ENCODE peak calls at places on chromosome 2, in nine cellular contexts. K, C, Q, D, X, O, A, M and G are unnamed samples.

GRCh38 chr2:100857341-100857740 is 37.4 kb downstream of the NPAS2 start:
- DNase-seq in M (no peak), K (no peak), X (no peak), C (no peak), A (no peak), D (no peak), Q (peak), O (no peak), G (no peak)

GRCh38 chr2:188406414-188406813 is 114.7 kb downstream of the GULP1 start:
- DNase-seq in D (no peak), O (no peak), M (no peak), C (no peak), A (no peak), Q (no peak), K (no peak), X (no peak), G (no peak)

GRCh38 chr2:239944706-239945551 is 80.2 kb downstream of the NDUFA10 start:
- DNase-seq in K (peak), C (peak), A (peak), M (peak), O (no peak), D (no peak), Q (no peak), X (peak), G (no peak)

GRCh38 chr2:118943286-118943685 is 1.3 kb downstream of the MARCO start:
- DNase-seq in K (no peak), O (no peak), Q (no peak), D (no peak), M (no peak), X (no peak), C (no peak), A (no peak), G (no peak)

GRCh38 chr2:173652311-173652710 is 297.6 kb downstream of the CDCA7 start:
- DNase-seq in A (no peak), X (no peak), Q (peak), D (peak), O (no peak), K (no peak), M (no peak), C (peak), G (peak)

GRCh38 chr2:60554649-60555065 is 1.2 kb upstream of the BCL11A start:
- DNase-seq in X (peak), A (no peak), D (no peak), K (no peak), M (no peak), C (no peak), Q (peak), O (no peak), G (no peak)

GRCh38 chr2:113277474-113278072 is 1.1 kb downstream of the PAX8 start:
- DNase-seq in M (no peak), D (no peak), Q (no peak), A (no peak), O (no peak), K (no peak), X (no peak), C (no peak), G (no peak)

GRCh38 chr2:37449686-37450392 is 105.4 kb downstream of the QPCT start:
- DNase-seq in C (peak), K (no peak), X (no peak), O (no peak), Q (no peak), A (no peak), D (no peak), M (no peak), G (no peak)

GRCh38 chr2:24886114-24886501 is 33.9 kb downstream of the ADCY3 start:
- DNase-seq in C (no peak), Q (no peak), K (no peak), M (no peak), X (no peak), O (no peak), D (no peak), A (no peak), G (no peak)

GRCh38 chr2:138137949-138138348 is 173.7 kb downstream of the HNMT start:
- DNase-seq in D (no peak), A (no peak), C (no peak), M (no peak), X (no peak), K (no peak), O (no peak), Q (no peak), G (no peak)

GRCh38 chr2:147416099-147416498 is 428.7 kb upstream of the ACVR2A start:
- DNase-seq in X (no peak), Q (peak), D (no peak), A (no peak), K (no peak), C (no peak), M (no peak), O (no peak), G (peak)

GRCh38 chr2:38533180-38533579 is 69.5 kb downstream of the HNRNPLL start:
- DNase-seq in A (no peak), Q (no peak), K (no peak), D (no peak), X (no peak), O (no peak), C (no peak), M (peak), G (no peak)

GRCh38 chr2:29187926-29188325 is 72.7 kb downstream of the CLIP4 start:
- DNase-seq in K (no peak), Q (peak), C (peak), A (no peak), X (no peak), O (no peak), D (peak), M (no peak), G (no peak)

GRCh38 chr2:197435598-197436435 is 989 bp upstream of the SF3B1 start:
- DNase-seq in C (peak), Q (no peak), M (no peak), O (no peak), X (no peak), D (no peak), K (no peak), A (no peak), G (no peak)

GRCh38 chr2:111225871-111226270 is 105.2 kb downstream of the BCL2L11 start:
- DNase-seq in D (no peak), K (no peak), X (no peak), A (no peak), C (no peak), Q (no peak), O (no peak), M (no peak), G (no peak)

GRCh38 chr2:150028337-150028736 is 440.8 kb upstream of the MMADHC start:
- DNase-seq in D (no peak), C (no peak), Q (no peak), K (no peak), O (no peak), X (no peak), A (no peak), M (no peak), G (no peak)

GRCh38 chr2:17541514-17541950 is 1.0 kb downstream of the VSNL1 start:
- DNase-seq in K (no peak), O (no peak), M (no peak), X (no peak), D (no peak), C (no peak), Q (no peak), A (no peak), G (no peak)

GRCh38 chr2:73232471-73233153 is 427 bp downstream of the PRADC1 start:
- DNase-seq in O (no peak), K (peak), C (peak), M (peak), D (no peak), Q (no peak), A (no peak), X (no peak), G (no peak)

GRCh38 chr2:137964066-137964858 is at the start of gene HNMT:
- DNase-seq in Q (peak), M (no peak), X (peak), O (no peak), A (no peak), C (peak), D (peak), K (no peak), G (peak)

GRCh38 chr2:27754831-27755230 is 16.7 kb upstream of the MRPL33 start:
- DNase-seq in Q (no peak), X (no peak), O (no peak), M (no peak), K (no peak), C (no peak), A (no peak), D (no peak), G (no peak)

GRCh38 chr2:16413257-16413656 is 252.4 kb downstream of the CYRIA start:
- DNase-seq in A (no peak), D (no peak), X (peak), O (no peak), Q (no peak), M (no peak), K (no peak), C (no peak), G (no peak)

GRCh38 chr2:188391354-188391753 is 99.7 kb downstream of the GULP1 start:
- DNase-seq in K (no peak), O (no peak), X (no peak), D (no peak), M (no peak), Q (no peak), A (no peak), C (no peak), G (no peak)

GRCh38 chr2:119126650-119127049 is 31.9 kb downstream of the C1QL2 start:
- DNase-seq in A (peak), X (peak), Q (peak), D (no peak), M (no peak), O (no peak), K (peak), C (peak), G (peak)